ENCODE peak calls at places on chromosomes 7 and 10, in ten cellular contexts. Y is A549; W is caudate nucleus; A is astrocyte; L is AG09319; X is HT-29; M is progenitor cell of endocrine pancreas; O is fibroblast of lung; I is T1000; R is stimulated activated CD4-positive, alpha-beta T cell treated with anti-CD3 and anti-CD28 coated beads, Interleukin-4, amount 100 ng/mL, for 48 hours. N is an unnamed sample.

GRCh38 chr7:50580053-50580452 is 14.8 kb upstream of the DDC start:
- DNase-seq in Y (no peak), W (no peak), A (no peak), L (no peak), X (no peak), M (no peak), O (no peak), I (no peak), R (no peak), N (no peak)

GRCh38 chr10:9342865-9343450 is 1288.5 kb downstream of the GATA3 start:
- DNase-seq in Y (no peak), W (no peak), A (peak), L (no peak), X (peak), M (no peak), O (peak), I (no peak), R (no peak), N (no peak)

GRCh38 chr10:34967411-34967880 is 122.7 kb downstream of the CUL2 start:
- DNase-seq in Y (no peak), W (no peak), A (peak), L (peak), X (no peak), M (no peak), O (peak), I (no peak), R (no peak), N (no peak)

GRCh38 chr7:55545496-55545895 is 26.8 kb downstream of the VOPP1 start:
- DNase-seq in Y (no peak), W (no peak), A (peak), L (no peak), X (no peak), M (no peak), O (peak), I (peak), R (no peak), N (no peak)

GRCh38 chr7:14377646-14378266 is 388.3 kb upstream of the ETV1 start:
- DNase-seq in Y (no peak), W (no peak), A (peak), L (peak), X (no peak), M (no peak), O (peak), I (no peak), R (no peak), N (no peak)

GRCh38 chr7:5064391-5065106 is 18.9 kb downstream of the RBAK start:
- DNase-seq in Y (no peak), W (no peak), A (peak), L (no peak), X (no peak), M (no peak), O (peak), I (no peak), R (no peak), N (no peak)

GRCh38 chr7:83359108-83359507 is 196.4 kb upstream of the PCLO start:
- DNase-seq in Y (no peak), W (no peak), A (no peak), L (no peak), X (no peak), M (no peak), O (no peak), I (no peak), R (no peak), N (no peak)

GRCh38 chr7:92590711-92591310 is 621 bp upstream of the FAM133B start:
- DNase-seq in Y (no peak), W (no peak), A (no peak), L (no peak), X (no peak), M (no peak), O (no peak), I (no peak), R (no peak), N (no peak)

GRCh38 chr10:71615538-71616329 is 103.8 kb downstream of the C10orf105 start:
- DNase-seq in Y (no peak), W (no peak), A (no peak), L (no peak), X (no peak), M (no peak), O (no peak), I (no peak), R (no peak), N (no peak)

GRCh38 chr7:148303295-148304013 is 287.1 kb upstream of the C7orf33 start:
- DNase-seq in Y (no peak), W (no peak), A (peak), L (no peak), X (no peak), M (no peak), O (peak), I (peak), R (no peak), N (no peak)

GRCh38 chr7:154986200-154986599 is 16.7 kb downstream of the PAXIP1 start:
- DNase-seq in Y (no peak), W (no peak), A (no peak), L (no peak), X (no peak), M (no peak), O (no peak), I (no peak), R (no peak), N (no peak)

N was measured in SW 1271.